ENCODE peak calls at places on chromosomes 7 and 10, in seven cellular contexts. One of them, this sample, is unnamed.

GRCh38 chr10:77405771-77406241 is 231.8 kb downstream of the KCNMA1 start:
- DNase-seq in naive B cell: no peak
- DNase-seq in left ventricle myocardium inferior: peak; percentile 34
- DNase-seq in sciatic nerve: no peak
- DNase-seq in NCI-H1417: peak; percentile 80
- DNase-seq in breast epithelium: peak; percentile 87
- DNase-seq in non-pigmented ciliary epithelial cell: no peak
- DNase-seq in this sample: peak; percentile 93

GRCh38 chr7:81218480-81219106 is 299.7 kb upstream of the SEMA3C start:
- DNase-seq in breast epithelium: no peak
- DNase-seq in sciatic nerve: no peak
- DNase-seq in left ventricle myocardium inferior: no peak
- DNase-seq in naive B cell: no peak
- DNase-seq in NCI-H1417: no peak
- DNase-seq in non-pigmented ciliary epithelial cell: no peak
- DNase-seq in this sample: no peak

GRCh38 chr7:108122181-108122580 is 8.0 kb downstream of the LAMB4 start:
- DNase-seq in NCI-H1417: no peak
- DNase-seq in sciatic nerve: no peak
- DNase-seq in breast epithelium: no peak
- DNase-seq in left ventricle myocardium inferior: no peak
- DNase-seq in non-pigmented ciliary epithelial cell: no peak
- DNase-seq in naive B cell: no peak
- DNase-seq in this sample: no peak

GRCh38 chr10:48833674-48834073 is 106.0 kb downstream of the LRRC18 start:
- DNase-seq in non-pigmented ciliary epithelial cell: no peak
- DNase-seq in left ventricle myocardium inferior: no peak
- DNase-seq in sciatic nerve: no peak
- DNase-seq in naive B cell: no peak
- DNase-seq in breast epithelium: no peak
- DNase-seq in NCI-H1417: no peak
- DNase-seq in this sample: no peak

GRCh38 chr10:4353964-4354363 is 472.0 kb upstream of the AKR1E2 start:
- DNase-seq in naive B cell: no peak
- DNase-seq in NCI-H1417: no peak
- DNase-seq in sciatic nerve: no peak
- DNase-seq in non-pigmented ciliary epithelial cell: no peak
- DNase-seq in breast epithelium: no peak
- DNase-seq in left ventricle myocardium inferior: no peak
- DNase-seq in this sample: no peak

GRCh38 chr10:46525177-46525823 is 31.2 kb downstream of the GPRIN2 start:
- DNase-seq in non-pigmented ciliary epithelial cell: peak; percentile 65
- DNase-seq in left ventricle myocardium inferior: no peak
- DNase-seq in breast epithelium: peak; percentile 36
- DNase-seq in NCI-H1417: no peak
- DNase-seq in naive B cell: no peak
- DNase-seq in sciatic nerve: peak; percentile 49
- DNase-seq in this sample: no peak

GRCh38 chr7:100614308-100614861 is 2.0 kb downstream of the MOSPD3 start:
- DNase-seq in NCI-H1417: no peak
- DNase-seq in naive B cell: no peak
- DNase-seq in breast epithelium: no peak
- DNase-seq in non-pigmented ciliary epithelial cell: no peak
- DNase-seq in sciatic nerve: no peak
- DNase-seq in left ventricle myocardium inferior: no peak
- DNase-seq in this sample: no peak

GRCh38 chr10:131068311-131068710 is 243.2 kb downstream of the TCERG1L start:
- DNase-seq in NCI-H1417: no peak
- DNase-seq in sciatic nerve: no peak
- DNase-seq in breast epithelium: peak; percentile 30
- DNase-seq in naive B cell: no peak
- DNase-seq in non-pigmented ciliary epithelial cell: no peak
- DNase-seq in left ventricle myocardium inferior: no peak
- DNase-seq in this sample: no peak

GRCh38 chr7:137870684-137871083 is 23.9 kb upstream of the DGKI start:
- DNase-seq in NCI-H1417: no peak
- DNase-seq in naive B cell: no peak
- DNase-seq in left ventricle myocardium inferior: no peak
- DNase-seq in breast epithelium: no peak
- DNase-seq in sciatic nerve: no peak
- DNase-seq in non-pigmented ciliary epithelial cell: no peak
- DNase-seq in this sample: no peak

GRCh38 chr10:79146611-79147130 is 77.9 kb downstream of the ZMIZ1 start:
- DNase-seq in NCI-H1417: no peak
- DNase-seq in naive B cell: no peak
- DNase-seq in non-pigmented ciliary epithelial cell: no peak
- DNase-seq in left ventricle myocardium inferior: peak; percentile 75
- DNase-seq in sciatic nerve: no peak
- DNase-seq in breast epithelium: peak; percentile 77
- DNase-seq in this sample: no peak

GRCh38 chr7:130920122-130920521 is 186.1 kb upstream of the KLF14 start:
- DNase-seq in left ventricle myocardium inferior: no peak
- DNase-seq in NCI-H1417: no peak
- DNase-seq in breast epithelium: no peak
- DNase-seq in sciatic nerve: no peak
- DNase-seq in naive B cell: no peak
- DNase-seq in non-pigmented ciliary epithelial cell: no peak
- DNase-seq in this sample: no peak